ENCODE peak calls at places on chromosome 17, in four cellular contexts. L is K562, R is HL-60, H is GM12891. E is an unnamed sample.

GRCh38 chr17:32777436-32777835 is 99.5 kb downstream of the MYO1D start:
- DNase-seq in H (no peak), R (no peak), L (no peak), E (no peak)

GRCh38 chr17:18257268-18257681 is 1.3 kb downstream of the FLII start:
- DNase-seq in H (no peak), R (no peak), L (no peak), E (no peak)

GRCh38 chr17:42275527-42276358 is 448 bp downstream of the STAT5B start:
- DNase-seq in L (peak; percentile 49), R (no peak), H (peak; percentile 31), E (no peak)

GRCh38 chr17:2709173-2709661 is 2.3 kb downstream of the CLUH start:
- DNase-seq in H (no peak), R (no peak), L (no peak), E (peak; percentile 23)

GRCh38 chr17:35766489-35766877 is 5.8 kb downstream of the C17orf50 start:
- DNase-seq in H (no peak), R (no peak), L (no peak), E (no peak)

GRCh38 chr17:50625032-50625871 is 9.4 kb upstream of the ABCC3 start:
- DNase-seq in H (no peak), R (no peak), L (no peak), E (no peak)

GRCh38 chr17:80765241-80766022 is 220.8 kb downstream of the RPTOR start:
- DNase-seq in R (no peak), L (no peak), H (no peak), E (no peak)

GRCh38 chr17:50176559-50177471 is 11.0 kb downstream of the SGCA start:
- DNase-seq in R (no peak), L (no peak), H (no peak), E (no peak)

GRCh38 chr17:50129946-50130777 is at the start of gene SAMD14:
- DNase-seq in L (peak; percentile 82), R (no peak), H (peak; percentile 67), E (no peak)

GRCh38 chr17:82832881-82833475 is 6.8 kb downstream of the ZNF750 start:
- DNase-seq in H (no peak), R (no peak), L (no peak), E (no peak)

GRCh38 chr17:50487213-50488096 is 8.8 kb downstream of the RSAD1 start:
- DNase-seq in H (no peak), R (no peak), L (no peak), E (no peak)

GRCh38 chr17:49240619-49241018 is 10.0 kb upstream of the PHOSPHO1 start:
- DNase-seq in L (no peak), R (no peak), H (no peak), E (no peak)

GRCh38 chr17:76138234-76138895 is 2.7 kb downstream of the FOXJ1 start:
- DNase-seq in L (no peak), R (no peak), H (no peak), E (no peak)

GRCh38 chr17:63190821-63191220 is 224.8 kb downstream of the TANC2 start:
- DNase-seq in H (no peak), R (no peak), L (no peak), E (no peak)

GRCh38 chr17:38329808-38330730 is 13.7 kb downstream of the GPR179 start:
- DNase-seq in H (no peak), L (no peak), R (no peak), E (no peak)

GRCh38 chr17:17856386-17856785 is 19.6 kb upstream of the SREBF1 start:
- DNase-seq in H (no peak), R (no peak), L (no peak), E (no peak)

GRCh38 chr17:79044462-79044861 is 20.5 kb downstream of the C1QTNF1 start:
- DNase-seq in H (no peak), L (no peak), R (no peak), E (no peak)

GRCh38 chr17:43584666-43585102 is 38.5 kb upstream of the ETV4 start:
- DNase-seq in L (no peak), R (no peak), H (no peak), E (no peak)

GRCh38 chr17:77968788-77969187 is 10.3 kb downstream of the TNRC6C start:
- DNase-seq in H (no peak), R (no peak), L (no peak), E (no peak)

GRCh38 chr17:48128411-48128810 is 20.8 kb downstream of the SNX11 start:
- DNase-seq in L (no peak), R (no peak), H (no peak), E (no peak)

GRCh38 chr17:42072323-42073187 is 22.2 kb upstream of the C17orf113 start:
- DNase-seq in R (peak; percentile 6), H (no peak), L (peak; percentile 74), E (no peak)

GRCh38 chr17:50424246-50425000 is 1.6 kb upstream of the ACSF2 start:
- DNase-seq in L (no peak), H (no peak), R (no peak), E (no peak)

GRCh38 chr17:64067642-64068041 is 47.2 kb upstream of the ICAM2 start:
- DNase-seq in L (no peak), H (no peak), R (no peak), E (no peak)

GRCh38 chr17:41442772-41443171 is 2.0 kb upstream of the KRT38 start:
- DNase-seq in L (no peak), H (no peak), R (no peak), E (no peak)

GRCh38 chr17:48633266-48633816 is 7.2 kb upstream of the HOXB9 start:
- DNase-seq in L (no peak), R (no peak), H (no peak), E (no peak)

GRCh38 chr17:83057793-83058477 is 21.5 kb upstream of the METRNL start:
- DNase-seq in L (no peak), H (no peak), R (no peak), E (no peak)

GRCh38 chr17:17151055-17151454 is 55.1 kb downstream of the PLD6 start:
- DNase-seq in L (no peak), R (no peak), H (no peak), E (no peak)

DNA sequence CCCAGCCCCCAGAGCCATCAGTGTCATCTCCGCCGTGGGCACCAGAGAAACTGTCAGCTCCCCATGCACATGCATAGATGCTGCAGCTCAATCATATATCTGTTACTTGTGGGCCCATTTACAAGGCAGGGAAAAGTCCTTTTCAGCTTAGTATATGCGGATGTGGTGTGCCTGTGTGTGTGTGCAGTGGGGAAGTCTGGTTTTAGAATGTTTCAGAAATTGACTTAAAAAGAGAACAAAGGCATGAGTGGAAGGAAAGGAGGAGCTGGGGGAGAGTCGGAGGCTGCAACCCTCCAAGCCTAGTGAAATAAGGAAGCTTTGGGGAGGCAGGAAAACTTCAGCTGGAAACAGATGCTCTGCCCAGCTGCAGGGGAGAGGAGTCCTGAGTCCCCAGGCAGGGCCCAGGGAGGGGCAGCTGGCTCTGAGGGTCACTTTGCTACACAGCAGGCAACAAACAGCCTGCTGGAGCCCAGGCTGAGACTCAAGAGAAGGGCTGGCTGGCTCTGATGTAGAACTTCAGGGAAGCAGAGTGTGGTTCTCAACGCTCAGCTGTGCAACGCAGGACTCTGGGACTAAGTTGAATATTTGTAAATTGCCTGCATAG is 11.1 kb upstream of the CD300LD start:
- DNase-seq in L (no peak), R (no peak), H (no peak), E (no peak)
- TF ChIP-seq SPI1 in L (no peak), R (peak; percentile 78), H (no peak), E (no peak)

GRCh38 chr17:28871056-28871579 is 16.3 kb downstream of the ERAL1 start:
- DNase-seq in R (no peak), H (peak; percentile 64), L (no peak), E (peak; percentile 79)

GRCh38 chr17:28878981-28879380 is 18.6 kb downstream of the FLOT2 start:
- DNase-seq in L (peak; percentile 79), R (no peak), H (peak; percentile 70), E (no peak)

GRCh38 chr17:28875856-28876564 is 21.2 kb downstream of the ERAL1 start:
- DNase-seq in H (no peak), L (no peak), R (no peak), E (no peak)

GRCh38 chr17:28878158-28878910 is 19.2 kb downstream of the FLOT2 start:
- DNase-seq in L (no peak), H (no peak), R (no peak), E (no peak)

GRCh38 chr17:28874750-28875149 is 19.9 kb downstream of the ERAL1 start:
- DNase-seq in L (no peak), R (no peak), H (no peak), E (no peak)
- TF ChIP-seq SPI1 in L (no peak), R (no peak), H (no peak), E (no peak)

DNA sequence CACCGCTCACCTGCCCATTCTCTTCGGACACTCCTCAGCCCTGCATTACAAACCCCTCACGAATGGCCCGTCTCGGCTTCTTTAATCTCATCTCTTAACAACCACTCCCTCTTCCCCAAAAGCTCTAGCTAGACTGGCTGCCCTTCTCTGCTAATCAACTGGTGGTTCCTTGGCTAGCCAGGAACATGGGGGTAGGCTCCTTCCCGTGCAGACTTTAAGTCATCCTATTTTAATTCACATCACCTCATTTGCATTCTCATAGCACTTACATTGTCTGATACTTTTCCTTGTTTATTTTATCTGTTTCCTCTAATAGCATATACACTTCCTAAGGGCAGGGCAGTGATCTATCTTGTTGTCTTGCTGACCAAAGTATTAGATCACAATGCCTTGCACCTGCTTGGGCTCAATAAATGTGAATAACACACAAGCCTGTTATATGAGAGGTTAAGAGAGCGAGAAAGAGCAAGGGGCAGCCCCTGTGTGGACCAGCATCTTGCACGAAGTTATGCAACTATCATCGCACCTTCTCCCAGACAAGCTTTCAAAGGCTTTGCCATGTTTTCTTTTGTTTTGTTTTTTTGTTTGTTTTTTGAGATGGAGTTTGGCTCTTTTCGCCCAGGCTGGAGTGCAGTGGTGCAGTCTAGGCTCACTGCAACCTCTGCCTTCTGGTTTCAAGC is 9.8 kb downstream of the TP53 start:
- DNase-seq in R (no peak), H (no peak), L (no peak), E (no peak)
- TF ChIP-seq SPI1 in R (no peak), H (no peak), L (no peak), E (no peak)

GRCh38 chr17:68766640-68767039 is 165.5 kb upstream of the FAM20A start:
- DNase-seq in R (no peak), H (no peak), L (no peak), E (no peak)

GRCh38 chr17:68759343-68760140 is 158.4 kb upstream of the FAM20A start:
- DNase-seq in R (peak; percentile 82), H (peak; percentile 47), L (peak; percentile 86), E (no peak)

GRCh38 chr17:68760141-68760475 is 158.9 kb upstream of the FAM20A start:
- DNase-seq in R (no peak), H (no peak), L (no peak), E (no peak)

GRCh38 chr17:68762911-68763310 is 161.7 kb upstream of the FAM20A start:
- DNase-seq in L (no peak), H (no peak), R (no peak), E (no peak)

DNA sequence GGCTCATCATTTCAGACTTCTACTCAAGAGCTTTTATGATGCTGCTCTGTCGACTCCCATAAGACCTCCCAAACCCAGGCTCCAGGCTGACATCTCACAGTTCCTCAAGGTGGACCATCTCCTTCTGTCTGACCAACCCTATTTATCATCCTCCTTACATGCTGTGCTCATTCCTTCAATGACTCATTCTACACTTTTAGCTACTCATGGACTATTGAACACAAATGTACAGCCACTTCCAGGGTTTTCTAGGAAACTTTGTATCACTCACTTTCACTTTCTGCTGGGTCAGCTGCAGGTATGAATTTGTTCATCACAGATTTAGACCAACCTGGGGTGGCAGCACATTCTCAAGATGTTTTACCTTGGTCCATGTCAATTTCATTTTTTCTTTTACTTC is 162.4 kb upstream of the FAM20A start:
- DNase-seq in L (no peak), H (no peak), R (no peak), E (no peak)
- TF ChIP-seq SPI1 in L (no peak), H (no peak), R (no peak), E (no peak)